ENCODE peak calls at places on chromosome X, in seven cellular contexts. O, L, Q, I, N, C and W are unnamed samples.

GRCh38 chrX:153981771-153982533 is 9.4 kb downstream of the TMEM187 start:
- DNase-seq in O (no peak), Q (no peak), C (no peak), L (no peak), N (peak), I (peak), W (no peak)

GRCh38 chrX:314049-314448 is 4.5 kb downstream of the GTPBP6 start:
- DNase-seq in C (no peak), N (no peak), O (no peak), I (no peak), L (no peak), Q (no peak), W (no peak)

GRCh38 chrX:73127700-73128241 is 48.5 kb upstream of the PABPC1L2A start:
- DNase-seq in L (no peak), C (peak), N (peak), O (peak), Q (no peak), I (no peak), W (no peak)

GRCh38 chrX:2928127-2928582 is 984 bp downstream of the ARSD start:
- DNase-seq in N (no peak), C (no peak), O (peak), Q (no peak), L (peak), I (no peak), W (no peak)

GRCh38 chrX:37825225-37825842 is 22.0 kb downstream of the DYNLT3 start:
- DNase-seq in I (peak), O (peak), N (peak), C (peak), L (peak), Q (no peak), W (peak)

GRCh38 chrX:30220646-30221045 is 5.3 kb downstream of the MAGEB2 start:
- DNase-seq in N (no peak), Q (no peak), O (no peak), I (no peak), C (no peak), L (no peak), W (no peak)

GRCh38 chrX:56763556-56764152 is 34.6 kb downstream of the NBDY start:
- DNase-seq in L (peak), C (no peak), I (no peak), N (peak), O (no peak), Q (no peak), W (no peak)

GRCh38 chrX:39941332-39941920 is 156.3 kb downstream of the BCOR start:
- DNase-seq in C (no peak), I (no peak), O (no peak), Q (no peak), L (no peak), N (peak), W (no peak)

GRCh38 chrX:116232833-116233232 is 62.3 kb downstream of the AGTR2 start:
- DNase-seq in N (no peak), I (no peak), Q (no peak), C (no peak), O (peak), L (no peak), W (no peak)

GRCh38 chrX:39576081-39576701 is 521.6 kb downstream of the BCOR start:
- DNase-seq in Q (no peak), I (no peak), C (peak), O (peak), N (peak), L (no peak), W (peak)

GRCh38 chrX:137166591-137166990 is 132.8 kb upstream of the GPR101 start:
- DNase-seq in Q (no peak), N (peak), O (peak), C (peak), I (no peak), L (no peak), W (no peak)

GRCh38 chrX:63434665-63435064 is 83.5 kb upstream of the SPIN4 start:
- DNase-seq in N (peak), C (no peak), Q (no peak), L (no peak), I (no peak), O (no peak), W (no peak)

GRCh38 chrX:41895826-41896225 is 27.5 kb downstream of the CASK start:
- DNase-seq in N (no peak), I (no peak), Q (no peak), L (no peak), C (no peak), O (no peak), W (peak)

GRCh38 chrX:108511721-108512120 is 72.1 kb downstream of the COL4A5 start:
- DNase-seq in C (no peak), Q (no peak), N (no peak), I (no peak), O (no peak), L (no peak), W (no peak)

GRCh38 chrX:122389005-122389404 is 795.1 kb upstream of the GRIA3 start:
- DNase-seq in Q (no peak), N (no peak), L (no peak), C (no peak), I (no peak), O (no peak), W (no peak)

GRCh38 chrX:44596277-44596676 is 53.6 kb upstream of the FUNDC1 start:
- DNase-seq in O (no peak), L (no peak), Q (no peak), C (peak), N (no peak), I (no peak), W (peak)

GRCh38 chrX:19743386-19743785 is 144.0 kb downstream of the SH3KBP1 start:
- DNase-seq in N (no peak), O (no peak), Q (no peak), I (no peak), C (no peak), L (no peak), W (no peak)

GRCh38 chrX:12446342-12447075 is 308.2 kb downstream of the FRMPD4 start:
- DNase-seq in C (no peak), O (no peak), Q (no peak), L (peak), N (no peak), I (no peak), W (no peak)

GRCh38 chrX:22922961-22923360 is 76.8 kb upstream of the DDX53 start:
- DNase-seq in O (no peak), Q (peak), C (no peak), L (peak), N (no peak), I (no peak), W (no peak)

GRCh38 chrX:42996861-42997260 is 218.9 kb upstream of the PPP1R2C start:
- DNase-seq in L (no peak), I (no peak), O (no peak), Q (no peak), N (no peak), C (no peak), W (no peak)

GRCh38 chrX:13662537-13662841 is 9.5 kb downstream of the TCEANC start:
- DNase-seq in O (no peak), N (no peak), I (no peak), L (peak), Q (no peak), C (no peak), W (no peak)